ENCODE peak calls at places on chromosomes 1 and 21, in four cellular contexts. One of them, this sample, is unnamed.

GRCh38 chr1:2459757-2460156 is 16.3 kb upstream of the PLCH2 start:
- DNase-seq in PC-3: peak; percentile 78
- DNase-seq in IMR-90: peak; percentile 73
- DNase-seq in astrocyte: peak; percentile 12
- DNase-seq in this sample: no peak

GRCh38 chr1:169109561-169110134 is 3.2 kb downstream of the ATP1B1 start:
- DNase-seq in PC-3: peak; percentile 84
- DNase-seq in IMR-90: peak; percentile 92
- DNase-seq in astrocyte: peak; percentile 95
- DNase-seq in this sample: peak; percentile 62

GRCh38 chr1:183633676-183634343 is 1.8 kb downstream of the ARPC5 start:
- DNase-seq in PC-3: peak; percentile 74
- DNase-seq in IMR-90: peak; percentile 95
- DNase-seq in astrocyte: peak; percentile 87
- DNase-seq in this sample: peak; percentile 50

GRCh38 chr21:29072873-29073221 is 601 bp downstream of the CCT8 start:
- DNase-seq in PC-3: peak; percentile 14
- DNase-seq in IMR-90: peak; percentile 38
- DNase-seq in astrocyte: peak; percentile 34
- DNase-seq in this sample: peak; percentile 18

GRCh38 chr1:186535388-186536133 is 74.6 kb upstream of the PDC start:
- DNase-seq in PC-3: peak; percentile 92
- DNase-seq in IMR-90: peak; percentile 96
- DNase-seq in astrocyte: peak; percentile 88
- DNase-seq in this sample: peak; percentile 80

GRCh38 chr1:75174031-75174760 is 40.0 kb downstream of the LHX8 start:
- DNase-seq in PC-3: no peak
- DNase-seq in IMR-90: no peak
- DNase-seq in astrocyte: no peak
- DNase-seq in this sample: no peak

GRCh38 chr1:234782821-234783220 is 172.8 kb upstream of the IRF2BP2 start:
- DNase-seq in PC-3: peak; percentile 3
- DNase-seq in IMR-90: no peak
- DNase-seq in astrocyte: no peak
- DNase-seq in this sample: no peak

GRCh38 chr21:34615487-34615814 is 538 bp upstream of the RCAN1 start:
- DNase-seq in PC-3: no peak
- DNase-seq in IMR-90: no peak
- DNase-seq in astrocyte: no peak
- DNase-seq in this sample: no peak

GRCh38 chr1:228149341-228150020 is at the start of gene GJC2:
- DNase-seq in PC-3: no peak
- DNase-seq in IMR-90: peak; percentile 18
- DNase-seq in astrocyte: no peak
- DNase-seq in this sample: peak; percentile 77

GRCh38 chr1:206586501-206587445 is 25.5 kb downstream of the EIF2D start:
- DNase-seq in PC-3: peak; percentile 79
- DNase-seq in IMR-90: no peak
- DNase-seq in astrocyte: no peak
- DNase-seq in this sample: peak; percentile 78

GRCh38 chr1:201291917-201292316 is 8.6 kb downstream of the PKP1 start:
- DNase-seq in PC-3: no peak
- DNase-seq in IMR-90: no peak
- DNase-seq in astrocyte: no peak
- DNase-seq in this sample: no peak

GRCh38 chr1:201288007-201288406 is 4.7 kb downstream of the PKP1 start:
- DNase-seq in PC-3: no peak
- DNase-seq in IMR-90: no peak
- DNase-seq in astrocyte: no peak
- DNase-seq in this sample: no peak

GRCh38 chr1:201288765-201289164 is 5.5 kb downstream of the PKP1 start:
- DNase-seq in PC-3: no peak
- DNase-seq in IMR-90: no peak
- DNase-seq in astrocyte: no peak
- DNase-seq in this sample: peak; percentile 68

GRCh38 chr1:201286445-201286844 is 3.1 kb downstream of the PKP1 start:
- DNase-seq in PC-3: no peak
- DNase-seq in IMR-90: no peak
- DNase-seq in astrocyte: no peak
- DNase-seq in this sample: no peak

DNA sequence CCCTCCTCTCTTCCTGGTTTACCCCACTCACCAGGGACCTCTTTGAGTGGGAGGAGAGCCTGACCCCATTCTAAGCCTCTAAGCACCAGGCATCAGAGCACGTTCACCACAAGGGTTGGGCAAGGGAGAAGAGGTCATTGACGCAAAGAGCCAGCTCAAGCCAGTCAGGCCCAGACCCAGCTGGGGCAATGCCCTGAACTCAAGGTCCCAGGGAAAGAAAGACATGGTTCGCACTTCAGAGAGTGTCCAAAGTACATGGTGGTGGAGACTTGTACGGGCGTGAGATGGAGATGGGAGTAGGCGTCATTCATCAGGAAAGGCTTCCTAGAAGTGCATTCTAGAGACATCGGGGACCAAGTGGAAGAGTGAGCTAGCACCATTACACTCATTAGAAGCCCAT is 7.2 kb downstream of the PKP1 start:
- DNase-seq in PC-3: no peak
- DNase-seq in IMR-90: no peak
- DNase-seq in astrocyte: no peak
- DNase-seq in this sample: no peak
- H3K27ac ChIP-seq in PC-3: peak overlapping the region; percentile 33
- H3K27ac ChIP-seq in IMR-90: no peak overlapping the region
- H3K27ac ChIP-seq in astrocyte: no peak overlapping the region
- H3K27ac ChIP-seq in this sample: peak overlapping the region; percentile 97

DNA sequence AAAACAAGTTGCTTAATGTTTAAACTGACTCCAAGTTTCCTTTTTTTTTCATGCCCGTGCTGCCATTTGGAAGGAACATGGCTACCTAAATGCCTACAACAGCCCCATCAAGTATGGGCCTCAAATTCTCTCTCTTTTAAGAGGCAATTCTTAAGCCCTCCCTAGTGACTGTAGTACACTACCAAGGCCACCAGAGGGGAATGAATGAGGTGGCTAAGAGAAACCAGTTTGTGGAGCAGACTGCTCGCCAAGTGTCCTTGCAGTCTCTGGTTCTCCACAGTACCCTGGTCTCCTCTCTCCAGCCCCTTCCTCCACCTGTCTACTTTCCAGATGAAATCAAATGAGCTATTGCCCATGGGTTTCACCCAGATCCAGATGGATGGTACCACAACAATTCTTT is 1809.6 kb downstream of the BRINP3 start:
- DNase-seq in PC-3: peak; percentile 31
- DNase-seq in IMR-90: no peak
- DNase-seq in astrocyte: no peak
- DNase-seq in this sample: peak; percentile 10
- TF ChIP-seq CTCF in PC-3: peak; percentile 31
- TF ChIP-seq CTCF in IMR-90: no peak
- TF ChIP-seq CTCF in astrocyte: no peak
- TF ChIP-seq CTCF in this sample: no peak

GRCh38 chr1:160127865-160128523 is 12.4 kb downstream of the ATP1A2 start:
- DNase-seq in PC-3: peak; percentile 54
- DNase-seq in IMR-90: peak; percentile 60
- DNase-seq in astrocyte: peak; percentile 57
- DNase-seq in this sample: no peak
- H3K27ac ChIP-seq in PC-3: no peak overlapping the region
- H3K27ac ChIP-seq in IMR-90: no peak overlapping the region
- H3K27ac ChIP-seq in astrocyte: no peak overlapping the region
- H3K27ac ChIP-seq in this sample: no peak overlapping the region

GRCh38 chr1:205066221-205066818 is 17.9 kb downstream of the TMEM81 start:
- DNase-seq in PC-3: peak; percentile 43
- DNase-seq in IMR-90: no peak
- DNase-seq in astrocyte: no peak
- DNase-seq in this sample: no peak
- TF ChIP-seq CTCF in PC-3: peak; percentile 62
- TF ChIP-seq CTCF in IMR-90: peak; percentile 2
- TF ChIP-seq CTCF in astrocyte: peak; percentile 6
- TF ChIP-seq CTCF in this sample: no peak

DNA sequence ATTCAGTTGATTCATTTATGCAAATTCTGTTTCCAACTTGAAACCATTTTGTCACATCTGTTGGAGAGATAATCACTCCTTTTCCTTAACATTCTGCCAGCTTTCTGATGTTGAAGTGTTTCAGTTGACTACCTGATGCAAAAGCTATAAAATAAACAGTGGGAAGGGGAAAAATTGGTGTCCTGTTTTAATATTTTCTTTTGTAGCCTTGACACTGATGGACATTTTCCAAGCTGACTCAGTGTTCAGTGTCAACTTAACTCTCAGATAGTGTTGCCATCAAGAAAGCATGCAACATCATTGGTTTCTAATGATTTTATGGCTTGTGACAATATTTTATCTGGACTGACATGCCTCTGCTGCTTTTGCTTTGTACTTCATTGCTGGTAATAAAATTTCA is 194.6 kb downstream of the HS2ST1 start:
- DNase-seq in PC-3: peak; percentile 70
- DNase-seq in IMR-90: peak; percentile 18
- DNase-seq in astrocyte: peak; percentile 23
- DNase-seq in this sample: no peak
- H3K27ac ChIP-seq in PC-3: no peak overlapping the region
- H3K27ac ChIP-seq in IMR-90: no peak overlapping the region
- H3K27ac ChIP-seq in astrocyte: no peak overlapping the region
- H3K27ac ChIP-seq in this sample: no peak overlapping the region